ENCODE peak calls at places on chromosomes 2 and 18, in ten cellular contexts. E is K562, Y is HuH-7.5, G is G401, Z is HL-60, J is fibroblast of pulmonary artery, K is mucosa of gallbladder, H is GM03348, T is hippocampal formation, I is iris pigment epithelial cell. A is an unnamed sample.

GRCh38 chr2:176493909-176494308 is 224.7 kb downstream of the MTX2 start:
- DNase-seq in G (no peak), I (no peak), T (no peak), Y (no peak), H (no peak), K (no peak), Z (no peak), J (no peak), E (no peak), A (no peak)

GRCh38 chr18:13914756-13915155 is 580 bp downstream of the MC2R start:
- DNase-seq in Z (no peak), H (no peak), G (no peak), J (no peak), Y (no peak), E (no peak), I (no peak), K (no peak), T (no peak), A (no peak)

GRCh38 chr18:7784171-7784570 is 217.1 kb downstream of the PTPRM start:
- DNase-seq in I (peak), G (no peak), H (no peak), K (no peak), E (no peak), J (no peak), Y (no peak), T (no peak), Z (no peak), A (no peak)

GRCh38 chr2:16030206-16031054 is 90.1 kb downstream of the MYCN start:
- DNase-seq in E (no peak), K (no peak), T (peak), H (no peak), J (no peak), Y (no peak), G (no peak), I (no peak), Z (no peak), A (no peak)

GRCh38 chr2:28009732-28010131 is 119.2 kb downstream of the BABAM2 start:
- DNase-seq in Z (no peak), K (no peak), G (peak), J (peak), I (peak), T (no peak), Y (no peak), H (no peak), E (no peak), A (no peak)

GRCh38 chr2:127308586-127309138 is 14.7 kb upstream of the ERCC3 start:
- DNase-seq in J (no peak), E (no peak), G (peak), K (no peak), Y (no peak), I (no peak), Z (no peak), H (no peak), T (no peak), A (no peak)

GRCh38 chr2:104755026-104755856 is 98.7 kb upstream of the POU3F3 start:
- DNase-seq in K (no peak), T (peak), E (no peak), Z (no peak), I (no peak), Y (no peak), G (peak), H (peak), J (no peak), A (peak)

GRCh38 chr2:129857200-129857599 is 122.3 kb upstream of the RAB6C start:
- DNase-seq in Y (no peak), E (no peak), K (no peak), H (no peak), I (no peak), G (no peak), Z (no peak), T (no peak), J (no peak), A (no peak)

GRCh38 chr18:23422751-23423418 is 30.2 kb upstream of the RIOK3 start:
- DNase-seq in E (peak), J (peak), Z (peak), K (peak), Y (peak), I (peak), T (no peak), H (peak), G (peak), A (peak)

GRCh38 chr2:19312949-19313348 is 45.5 kb downstream of the OSR1 start:
- DNase-seq in G (no peak), H (peak), K (no peak), E (no peak), I (peak), Z (no peak), T (no peak), J (peak), Y (no peak), A (peak)

GRCh38 chr2:240161087-240161750 is 20.8 kb upstream of the OTOS start:
- DNase-seq in T (no peak), G (no peak), H (no peak), K (no peak), E (no peak), Y (no peak), I (no peak), J (no peak), Z (no peak), A (no peak)

GRCh38 chr2:1736045-1736444 is 8.3 kb downstream of the PXDN start:
- DNase-seq in Y (no peak), T (no peak), G (no peak), Z (no peak), K (no peak), H (peak), I (no peak), J (peak), E (no peak), A (peak)

GRCh38 chr2:212956665-212957064 is 194.7 kb downstream of the IKZF2 start:
- DNase-seq in G (no peak), I (no peak), Y (no peak), Z (no peak), H (no peak), K (no peak), J (no peak), E (no peak), T (no peak), A (no peak)

GRCh38 chr2:33275689-33276444 is 200.6 kb upstream of the RASGRP3 start:
- DNase-seq in I (peak), K (peak), J (peak), Z (no peak), G (no peak), E (peak), Y (peak), T (no peak), H (peak), A (peak)

GRCh38 chr18:24567199-24567598 is 106.8 kb downstream of the HRH4 start:
- DNase-seq in Z (no peak), J (peak), I (peak), H (peak), K (no peak), Y (no peak), G (no peak), E (no peak), T (no peak), A (peak)

GRCh38 chr18:644395-645004 is 13.0 kb upstream of the TYMS start:
- DNase-seq in J (no peak), K (no peak), Z (no peak), T (peak), H (no peak), Y (no peak), I (no peak), G (no peak), E (no peak), A (no peak)

GRCh38 chr2:42944744-42945415 is 152.5 kb upstream of the HAAO start:
- DNase-seq in Y (no peak), H (no peak), T (no peak), J (peak), E (no peak), G (no peak), I (peak), K (no peak), Z (no peak), A (peak)

GRCh38 chr2:27428213-27428977 is at the start of gene NRBP1:
- DNase-seq in T (peak), G (peak), Z (peak), Y (peak), E (peak), K (peak), J (peak), I (peak), H (peak), A (peak)

GRCh38 chr18:70326255-70326654 is 37.4 kb downstream of the SOCS6 start:
- DNase-seq in Z (no peak), I (no peak), J (no peak), T (no peak), Y (no peak), E (no peak), G (no peak), K (no peak), H (no peak), A (no peak)

GRCh38 chr2:71043531-71044407 is 24.7 kb upstream of the NAGK start:
- DNase-seq in K (no peak), T (no peak), Y (no peak), H (no peak), Z (no peak), J (no peak), I (no peak), G (no peak), E (no peak), A (no peak)

GRCh38 chr2:151544449-151544848 is 134.7 kb downstream of the RIF1 start:
- DNase-seq in Y (no peak), K (no peak), H (peak), E (no peak), Z (no peak), G (no peak), J (no peak), I (no peak), T (no peak), A (peak)

GRCh38 chr2:40043191-40043590 is 264.1 kb upstream of the THUMPD2 start:
- DNase-seq in Y (no peak), J (peak), H (peak), Z (no peak), K (no peak), I (peak), E (no peak), G (no peak), T (no peak), A (peak)

GRCh38 chr18:7545734-7546133 is 21.4 kb upstream of the PTPRM start:
- DNase-seq in I (peak), H (no peak), E (no peak), Y (no peak), Z (no peak), T (no peak), K (no peak), J (peak), G (no peak), A (no peak)

GRCh38 chr2:196990092-196990491 is 63.6 kb upstream of the PGAP1 start:
- DNase-seq in I (no peak), Y (no peak), T (no peak), E (no peak), K (no peak), H (no peak), J (no peak), Z (no peak), G (no peak), A (no peak)

GRCh38 chr2:175251425-175252041 is 70.0 kb upstream of the ATP5MC3 start:
- DNase-seq in G (peak), K (no peak), E (peak), Y (peak), I (peak), J (peak), Z (no peak), H (peak), T (no peak), A (peak)

GRCh38 chr18:3162181-3162580 is 57.6 kb downstream of the MYOM1 start:
- DNase-seq in J (no peak), K (peak), H (no peak), I (peak), T (no peak), E (no peak), Y (no peak), G (no peak), Z (no peak), A (no peak)

GRCh38 chr18:61549889-61550288 is 216.7 kb downstream of the CDH20 start:
- DNase-seq in J (no peak), Y (no peak), T (no peak), K (no peak), E (no peak), I (no peak), H (no peak), G (no peak), Z (no peak), A (no peak)

GRCh38 chr2:174205562-174205961 is 42.8 kb downstream of the OLA1 start:
- DNase-seq in G (no peak), I (no peak), E (no peak), K (no peak), T (no peak), Y (no peak), H (no peak), J (no peak), Z (no peak), A (no peak)

GRCh38 chr18:13446024-13446423 is 227.5 kb downstream of the LDLRAD4 start:
- DNase-seq in J (no peak), Z (no peak), E (no peak), Y (no peak), I (no peak), H (no peak), K (no peak), T (no peak), G (no peak), A (no peak)

GRCh38 chr2:24382363-24383021 is 22.2 kb upstream of the ITSN2 start:
- DNase-seq in K (peak), J (peak), E (peak), H (peak), I (peak), Y (peak), G (peak), Z (no peak), T (peak), A (peak)

GRCh38 chr18:68843467-68844089 is 45.7 kb downstream of the CCDC102B start:
- DNase-seq in T (no peak), J (peak), G (no peak), H (no peak), I (peak), Y (no peak), K (no peak), Z (no peak), E (no peak), A (no peak)

GRCh38 chr2:101446869-101447268 is 28.0 kb downstream of the RFX8 start:
- DNase-seq in G (no peak), Z (peak), Y (no peak), T (no peak), K (no peak), I (peak), E (no peak), J (peak), H (peak), A (peak)

GRCh38 chr2:26537826-26538475 is 60.0 kb upstream of the OTOF start:
- DNase-seq in K (no peak), Z (no peak), J (no peak), I (no peak), G (no peak), H (no peak), T (no peak), E (no peak), Y (no peak), A (no peak)

GRCh38 chr2:125267683-125268082 is 1242.6 kb downstream of the CNTNAP5 start:
- DNase-seq in I (no peak), E (no peak), T (no peak), J (no peak), Y (no peak), Z (no peak), K (no peak), H (no peak), G (no peak), A (no peak)

GRCh38 chr18:71020342-71021096 is 731.7 kb downstream of the SOCS6 start:
- DNase-seq in K (no peak), Y (no peak), Z (no peak), T (no peak), H (no peak), G (no peak), E (no peak), I (peak), J (peak), A (no peak)